ENCODE peak calls at places on chromosomes 16 and 17, in seven cellular contexts. G is stimulated activated CD4-positive, alpha-beta T cell treated with anti-CD3 and anti-CD28 coated beads, Interleukin-1b, Interleukin-23, amount 100 ng/mL, for 4 hours; Z is T-helper 22 cell; M is NCI-H460; D is activated B cell treated with CpG ODN at 0.5 μM for 24 hours; S is NCI-H2081; U is naive B cell. J is an unnamed sample.

GRCh38 chr17:73342057-73342522 is 30.3 kb upstream of the CDC42EP4 start:
- DNase-seq in G (no peak), Z (no peak), M (no peak), D (no peak), S (peak), U (no peak), J (no peak)

GRCh38 chr17:2085648-2085949 is 30.7 kb downstream of the HIC1 start:
- DNase-seq in G (no peak), Z (no peak), M (no peak), D (no peak), S (no peak), U (no peak), J (no peak)

GRCh38 chr17:17077101-17077500 is 34.8 kb downstream of the MPRIP start:
- DNase-seq in G (no peak), Z (no peak), M (no peak), D (no peak), S (no peak), U (no peak), J (no peak)

GRCh38 chr16:83143788-83144187 is 517.0 kb downstream of the CDH13 start:
- DNase-seq in G (no peak), Z (no peak), M (no peak), D (no peak), S (no peak), U (no peak), J (no peak)

GRCh38 chr16:27253526-27253930 is 15.0 kb downstream of the NSMCE1 start:
- DNase-seq in G (no peak), Z (no peak), M (no peak), D (no peak), S (no peak), U (no peak), J (no peak)

GRCh38 chr16:31700200-31700529 is 172.5 kb downstream of the AHSP start:
- DNase-seq in G (no peak), Z (no peak), M (no peak), D (no peak), S (peak), U (no peak), J (peak)

GRCh38 chr16:23408242-23409201 is 44.5 kb downstream of the COG7 start:
- DNase-seq in G (no peak), Z (no peak), M (no peak), D (no peak), S (peak), U (no peak), J (no peak)

GRCh38 chr17:30226878-30227277 is 8.6 kb downstream of the SLC6A4 start:
- DNase-seq in G (no peak), Z (no peak), M (no peak), D (no peak), S (no peak), U (no peak), J (no peak)

GRCh38 chr17:67696347-67696746 is 21.4 kb upstream of the NOL11 start:
- DNase-seq in G (no peak), Z (no peak), M (no peak), D (no peak), S (no peak), U (no peak), J (no peak)

GRCh38 chr17:65487161-65487560 is 74.3 kb downstream of the AXIN2 start:
- DNase-seq in G (no peak), Z (no peak), M (no peak), D (no peak), S (no peak), U (no peak), J (no peak)

J was measured in germinal center.